ENCODE peak calls at places on chromosomes 1 and 21, in seven cellular contexts. One of them, this sample, is unnamed.
A peak's percentile ranks its signal among the peaks of the same experiment; 100 is the strongest.

GRCh38 chr21:33980276-33980916 is 64.8 kb upstream of the ATP5PO start:
- DNase-seq in stimulated activated CD4-positive, alpha-beta T cell treated with anti-CD3 and anti-CD28 coated beads, Interleukin-4, amount 100 ng/mL, for 48 hours: no peak
- DNase-seq in HTR-8/SVneo: no peak
- DNase-seq in thyroid gland: no peak
- DNase-seq in RWPE1: no peak
- DNase-seq in anterior cingulate cortex: no peak
- DNase-seq in iPS DF 19.7: no peak
- DNase-seq in this sample: no peak

GRCh38 chr1:236997361-236997760 is 6.9 kb downstream of the MT1HL1 start:
- DNase-seq in stimulated activated CD4-positive, alpha-beta T cell treated with anti-CD3 and anti-CD28 coated beads, Interleukin-4, amount 100 ng/mL, for 48 hours: no peak
- DNase-seq in HTR-8/SVneo: no peak
- DNase-seq in thyroid gland: peak; percentile 15
- DNase-seq in RWPE1: no peak
- DNase-seq in anterior cingulate cortex: no peak
- DNase-seq in iPS DF 19.7: no peak
- DNase-seq in this sample: no peak

GRCh38 chr21:44370027-44370735 is 16.8 kb downstream of the TRPM2 start:
- DNase-seq in stimulated activated CD4-positive, alpha-beta T cell treated with anti-CD3 and anti-CD28 coated beads, Interleukin-4, amount 100 ng/mL, for 48 hours: no peak
- DNase-seq in HTR-8/SVneo: peak; percentile 77
- DNase-seq in thyroid gland: peak; percentile 15
- DNase-seq in RWPE1: peak; percentile 73
- DNase-seq in anterior cingulate cortex: no peak
- DNase-seq in iPS DF 19.7: no peak
- DNase-seq in this sample: no peak

GRCh38 chr1:104463126-104463697 is 713.5 kb downstream of the AMY1C start:
- DNase-seq in stimulated activated CD4-positive, alpha-beta T cell treated with anti-CD3 and anti-CD28 coated beads, Interleukin-4, amount 100 ng/mL, for 48 hours: no peak
- DNase-seq in HTR-8/SVneo: no peak
- DNase-seq in thyroid gland: no peak
- DNase-seq in RWPE1: no peak
- DNase-seq in anterior cingulate cortex: no peak
- DNase-seq in iPS DF 19.7: no peak
- DNase-seq in this sample: no peak

GRCh38 chr1:157969693-157970485 is 23.6 kb upstream of the KIRREL1 start:
- DNase-seq in stimulated activated CD4-positive, alpha-beta T cell treated with anti-CD3 and anti-CD28 coated beads, Interleukin-4, amount 100 ng/mL, for 48 hours: no peak
- DNase-seq in HTR-8/SVneo: peak; percentile 53
- DNase-seq in thyroid gland: peak; percentile 49
- DNase-seq in RWPE1: peak; percentile 78
- DNase-seq in anterior cingulate cortex: no peak
- DNase-seq in iPS DF 19.7: no peak
- DNase-seq in this sample: no peak

GRCh38 chr1:206144605-206145004 is 27.4 kb upstream of the AVPR1B start:
- DNase-seq in stimulated activated CD4-positive, alpha-beta T cell treated with anti-CD3 and anti-CD28 coated beads, Interleukin-4, amount 100 ng/mL, for 48 hours: no peak
- DNase-seq in HTR-8/SVneo: no peak
- DNase-seq in thyroid gland: no peak
- DNase-seq in RWPE1: no peak
- DNase-seq in anterior cingulate cortex: no peak
- DNase-seq in iPS DF 19.7: no peak
- DNase-seq in this sample: no peak

GRCh38 chr1:30695481-30695880 is 27.9 kb downstream of the MATN1 start:
- DNase-seq in stimulated activated CD4-positive, alpha-beta T cell treated with anti-CD3 and anti-CD28 coated beads, Interleukin-4, amount 100 ng/mL, for 48 hours: no peak
- DNase-seq in HTR-8/SVneo: no peak
- DNase-seq in thyroid gland: no peak
- DNase-seq in RWPE1: no peak
- DNase-seq in anterior cingulate cortex: no peak
- DNase-seq in iPS DF 19.7: no peak
- DNase-seq in this sample: no peak

GRCh38 chr1:89260575-89261275 is 11.9 kb downstream of the GBP5 start:
- DNase-seq in stimulated activated CD4-positive, alpha-beta T cell treated with anti-CD3 and anti-CD28 coated beads, Interleukin-4, amount 100 ng/mL, for 48 hours: no peak
- DNase-seq in HTR-8/SVneo: no peak
- DNase-seq in thyroid gland: no peak
- DNase-seq in RWPE1: no peak
- DNase-seq in anterior cingulate cortex: no peak
- DNase-seq in iPS DF 19.7: no peak
- DNase-seq in this sample: no peak

GRCh38 chr1:97632075-97632474 is 288.8 kb downstream of the DPYD start:
- DNase-seq in stimulated activated CD4-positive, alpha-beta T cell treated with anti-CD3 and anti-CD28 coated beads, Interleukin-4, amount 100 ng/mL, for 48 hours: no peak
- DNase-seq in HTR-8/SVneo: no peak
- DNase-seq in thyroid gland: no peak
- DNase-seq in RWPE1: peak; percentile 4
- DNase-seq in anterior cingulate cortex: no peak
- DNase-seq in iPS DF 19.7: no peak
- DNase-seq in this sample: no peak

GRCh38 chr1:221923921-221924598 is 182.2 kb upstream of the DUSP10 start:
- DNase-seq in stimulated activated CD4-positive, alpha-beta T cell treated with anti-CD3 and anti-CD28 coated beads, Interleukin-4, amount 100 ng/mL, for 48 hours: no peak
- DNase-seq in HTR-8/SVneo: no peak
- DNase-seq in thyroid gland: no peak
- DNase-seq in RWPE1: no peak
- DNase-seq in anterior cingulate cortex: no peak
- DNase-seq in iPS DF 19.7: no peak
- DNase-seq in this sample: no peak

GRCh38 chr1:2019162-2019542 is at the start of gene GABRD:
- DNase-seq in stimulated activated CD4-positive, alpha-beta T cell treated with anti-CD3 and anti-CD28 coated beads, Interleukin-4, amount 100 ng/mL, for 48 hours: no peak
- DNase-seq in HTR-8/SVneo: peak; percentile 45
- DNase-seq in thyroid gland: no peak
- DNase-seq in RWPE1: peak; percentile 63
- DNase-seq in anterior cingulate cortex: no peak
- DNase-seq in iPS DF 19.7: no peak
- DNase-seq in this sample: no peak

GRCh38 chr1:167532964-167533824 is 14.9 kb upstream of the CD247 start:
- DNase-seq in stimulated activated CD4-positive, alpha-beta T cell treated with anti-CD3 and anti-CD28 coated beads, Interleukin-4, amount 100 ng/mL, for 48 hours: no peak
- DNase-seq in HTR-8/SVneo: no peak
- DNase-seq in thyroid gland: no peak
- DNase-seq in RWPE1: no peak
- DNase-seq in anterior cingulate cortex: no peak
- DNase-seq in iPS DF 19.7: no peak
- DNase-seq in this sample: no peak

GRCh38 chr1:29689372-29690030 is 453.2 kb downstream of the PTPRU start:
- DNase-seq in stimulated activated CD4-positive, alpha-beta T cell treated with anti-CD3 and anti-CD28 coated beads, Interleukin-4, amount 100 ng/mL, for 48 hours: no peak
- DNase-seq in HTR-8/SVneo: no peak
- DNase-seq in thyroid gland: no peak
- DNase-seq in RWPE1: no peak
- DNase-seq in anterior cingulate cortex: no peak
- DNase-seq in iPS DF 19.7: no peak
- DNase-seq in this sample: no peak